ENCODE peak calls at places on chromosomes 7 and 10, in five cellular contexts. One of them, this sample, is unnamed.

GRCh38 chr7:138239244-138239643 is 163.0 kb downstream of the AKR1D1 start:
- DNase-seq in AG09309: no peak
- DNase-seq in PC-3: peak; percentile 23
- DNase-seq in A549: no peak
- DNase-seq in A673: no peak
- DNase-seq in this sample: no peak

GRCh38 chr7:69605070-69605469 is 6.8 kb downstream of the AUTS2 start:
- DNase-seq in AG09309: no peak
- DNase-seq in PC-3: no peak
- DNase-seq in A549: no peak
- DNase-seq in A673: no peak
- DNase-seq in this sample: no peak

GRCh38 chr10:52232561-52233350 is 81.3 kb upstream of the DKK1 start:
- DNase-seq in AG09309: no peak
- DNase-seq in PC-3: peak; percentile 46
- DNase-seq in A549: peak; percentile 7
- DNase-seq in A673: no peak
- DNase-seq in this sample: no peak

GRCh38 chr7:88758355-88759215 is 915 bp upstream of the ZNF804B start:
- DNase-seq in AG09309: no peak
- DNase-seq in PC-3: peak; percentile 6
- DNase-seq in A549: no peak
- DNase-seq in A673: peak; percentile 14
- DNase-seq in this sample: peak; percentile 6

GRCh38 chr10:117221156-117221711 is 19.7 kb upstream of the SLC18A2 start:
- DNase-seq in AG09309: no peak
- DNase-seq in PC-3: peak; percentile 77
- DNase-seq in A549: peak; percentile 97
- DNase-seq in A673: no peak
- DNase-seq in this sample: peak; percentile 31

GRCh38 chr7:139361523-139361922 is 1.8 kb downstream of the LUC7L2 start:
- DNase-seq in AG09309: no peak
- DNase-seq in PC-3: no peak
- DNase-seq in A549: no peak
- DNase-seq in A673: no peak
- DNase-seq in this sample: no peak

GRCh38 chr7:125670926-125671572 is 741.4 kb upstream of the POT1 start:
- DNase-seq in AG09309: no peak
- DNase-seq in PC-3: peak; percentile 37
- DNase-seq in A549: no peak
- DNase-seq in A673: peak; percentile 55
- DNase-seq in this sample: peak; percentile 20

GRCh38 chr7:4638781-4639575 is 43.1 kb upstream of the FOXK1 start:
- DNase-seq in AG09309: no peak
- DNase-seq in PC-3: no peak
- DNase-seq in A549: no peak
- DNase-seq in A673: no peak
- DNase-seq in this sample: no peak

GRCh38 chr10:125479059-125479458 is 203.9 kb downstream of the TEX36 start:
- DNase-seq in AG09309: no peak
- DNase-seq in PC-3: peak; percentile 83
- DNase-seq in A549: no peak
- DNase-seq in A673: no peak
- DNase-seq in this sample: peak; percentile 15

GRCh38 chr10:12839349-12839927 is 162.1 kb downstream of the CCDC3 start:
- DNase-seq in AG09309: no peak
- DNase-seq in PC-3: no peak
- DNase-seq in A549: no peak
- DNase-seq in A673: no peak
- DNase-seq in this sample: no peak

GRCh38 chr10:47364911-47365310 is 16.7 kb downstream of the RBP3 start:
- DNase-seq in AG09309: no peak
- DNase-seq in PC-3: no peak
- DNase-seq in A549: no peak
- DNase-seq in A673: no peak
- DNase-seq in this sample: no peak

GRCh38 chr10:114499630-114500190 is 95.4 kb upstream of the AFAP1L2 start:
- DNase-seq in AG09309: no peak
- DNase-seq in PC-3: peak; percentile 43
- DNase-seq in A549: no peak
- DNase-seq in A673: no peak
- DNase-seq in this sample: no peak

GRCh38 chr7:37928878-37929277 is 8.4 kb downstream of the EPDR1 start:
- DNase-seq in AG09309: no peak
- DNase-seq in PC-3: no peak
- DNase-seq in A549: no peak
- DNase-seq in A673: no peak
- DNase-seq in this sample: no peak

GRCh38 chr7:15915694-15916093 is 229.2 kb upstream of the MEOX2 start:
- DNase-seq in AG09309: no peak
- DNase-seq in PC-3: no peak
- DNase-seq in A549: no peak
- DNase-seq in A673: no peak
- DNase-seq in this sample: peak; percentile 26

GRCh38 chr7:78702770-78703169 is 750.7 kb downstream of the MAGI2 start:
- DNase-seq in AG09309: peak; percentile 91
- DNase-seq in PC-3: peak; percentile 96
- DNase-seq in A549: no peak
- DNase-seq in A673: no peak
- DNase-seq in this sample: peak; percentile 96

GRCh38 chr7:41977165-41977651 is 259.8 kb downstream of the GLI3 start:
- DNase-seq in AG09309: no peak
- DNase-seq in PC-3: peak; percentile 67
- DNase-seq in A549: peak; percentile 28
- DNase-seq in A673: peak; percentile 73
- DNase-seq in this sample: peak; percentile 78

GRCh38 chr7:150996289-150997074 is 5.7 kb downstream of the NOS3 start:
- DNase-seq in AG09309: no peak
- DNase-seq in PC-3: no peak
- DNase-seq in A549: no peak
- DNase-seq in A673: no peak
- DNase-seq in this sample: no peak

GRCh38 chr7:123260428-123260960 is 60.7 kb upstream of the SLC13A1 start:
- DNase-seq in AG09309: no peak
- DNase-seq in PC-3: no peak
- DNase-seq in A549: no peak
- DNase-seq in A673: no peak
- DNase-seq in this sample: no peak

GRCh38 chr10:48503293-48503911 is 101.5 kb downstream of the ARHGAP22 start:
- DNase-seq in AG09309: no peak
- DNase-seq in PC-3: no peak
- DNase-seq in A549: no peak
- DNase-seq in A673: no peak
- DNase-seq in this sample: no peak

GRCh38 chr10:48504141-48504885 is 100.6 kb downstream of the ARHGAP22 start:
- DNase-seq in AG09309: no peak
- DNase-seq in PC-3: no peak
- DNase-seq in A549: no peak
- DNase-seq in A673: no peak
- DNase-seq in this sample: no peak

GRCh38 chr10:48507494-48507893 is 97.4 kb downstream of the ARHGAP22 start:
- DNase-seq in AG09309: no peak
- DNase-seq in PC-3: no peak
- DNase-seq in A549: no peak
- DNase-seq in A673: no peak
- DNase-seq in this sample: no peak

GRCh38 chr10:48506147-48506917 is 98.5 kb downstream of the ARHGAP22 start:
- DNase-seq in AG09309: no peak
- DNase-seq in PC-3: peak; percentile 83
- DNase-seq in A549: peak; percentile 32
- DNase-seq in A673: peak; percentile 66
- DNase-seq in this sample: peak; percentile 33

GRCh38 chr10:48505394-48506112 is 99.3 kb downstream of the ARHGAP22 start:
- DNase-seq in AG09309: no peak
- DNase-seq in PC-3: no peak
- DNase-seq in A549: no peak
- DNase-seq in A673: no peak
- DNase-seq in this sample: no peak
- TF ChIP-seq CTCF in AG09309: no peak
- TF ChIP-seq CTCF in PC-3: peak; percentile 48
- TF ChIP-seq CTCF in A549: no peak
- TF ChIP-seq CTCF in A673: peak; percentile 37
- TF ChIP-seq CTCF in this sample: no peak

DNA sequence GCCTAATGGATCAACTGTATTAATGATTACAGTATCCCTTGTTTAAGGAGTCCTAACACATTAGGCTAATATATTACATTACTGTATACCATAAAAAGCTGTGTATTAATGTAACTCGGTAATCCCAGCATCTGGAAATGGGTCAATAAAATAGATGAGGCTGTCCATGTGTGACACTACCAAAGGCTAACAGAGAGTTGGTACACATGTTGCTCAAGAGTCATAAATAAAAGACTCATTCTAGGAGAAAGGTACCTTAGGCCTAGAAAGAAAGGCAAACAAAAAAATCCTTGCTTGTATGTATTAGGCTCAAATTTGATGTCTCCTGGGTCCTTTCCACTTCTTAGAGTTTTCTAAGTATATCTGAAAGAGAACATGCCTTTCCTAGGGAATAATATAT is 14.6 kb downstream of the MCMBP start:
- DNase-seq in AG09309: no peak
- DNase-seq in PC-3: no peak
- DNase-seq in A549: no peak
- DNase-seq in A673: no peak
- DNase-seq in this sample: peak; percentile 22
- H3K4me3 ChIP-seq in AG09309: no peak overlapping the region
- H3K4me3 ChIP-seq in PC-3: no peak overlapping the region
- H3K4me3 ChIP-seq in A549: no peak overlapping the region
- H3K4me3 ChIP-seq in A673: no peak overlapping the region
- H3K4me3 ChIP-seq in this sample: no peak overlapping the region

DNA sequence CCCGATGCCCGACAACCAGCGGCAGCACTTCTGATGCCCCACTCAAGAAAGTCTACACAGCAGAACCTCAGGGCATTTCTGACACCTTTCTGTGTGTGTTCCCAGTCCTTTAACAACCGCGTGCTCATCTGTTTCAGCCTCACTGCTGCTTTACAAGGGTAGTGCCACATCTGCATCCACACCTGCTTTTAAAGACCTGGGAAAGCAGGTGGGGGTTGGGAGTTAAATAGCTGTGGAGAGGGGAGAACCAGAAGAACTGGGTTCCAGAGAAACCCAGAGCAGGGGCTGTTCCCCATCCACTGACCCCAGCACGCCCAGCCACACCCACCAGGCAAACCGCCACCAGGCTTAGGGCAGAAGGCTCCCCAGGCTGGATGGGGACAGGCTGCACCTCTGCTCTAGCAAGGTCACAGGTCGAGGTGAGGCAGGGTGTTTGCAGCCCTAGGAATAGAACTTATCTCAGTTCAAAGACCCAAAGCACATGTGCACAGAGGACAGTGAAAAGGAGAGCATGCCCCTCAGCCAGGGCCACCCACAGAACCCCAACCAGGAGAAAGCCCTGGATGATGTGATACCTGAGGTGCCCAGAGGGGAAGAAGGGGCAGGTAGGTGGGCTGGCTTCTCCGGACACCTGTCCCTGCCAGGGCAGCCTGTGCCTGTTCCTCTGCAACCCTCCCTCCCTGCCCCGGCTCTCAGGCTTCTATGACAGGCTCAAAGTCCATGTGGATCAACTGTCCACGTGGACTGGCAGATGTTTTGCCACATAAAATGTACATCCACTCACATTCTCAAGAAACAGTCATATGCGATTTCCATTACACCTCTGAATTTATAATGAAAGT is 51.3 kb downstream of the COBL start:
- DNase-seq in AG09309: no peak
- DNase-seq in PC-3: no peak
- DNase-seq in A549: no peak
- DNase-seq in A673: no peak
- DNase-seq in this sample: no peak
- TF ChIP-seq CTCF in AG09309: no peak
- TF ChIP-seq CTCF in PC-3: no peak
- TF ChIP-seq CTCF in A549: no peak
- TF ChIP-seq CTCF in A673: no peak
- TF ChIP-seq CTCF in this sample: no peak

DNA sequence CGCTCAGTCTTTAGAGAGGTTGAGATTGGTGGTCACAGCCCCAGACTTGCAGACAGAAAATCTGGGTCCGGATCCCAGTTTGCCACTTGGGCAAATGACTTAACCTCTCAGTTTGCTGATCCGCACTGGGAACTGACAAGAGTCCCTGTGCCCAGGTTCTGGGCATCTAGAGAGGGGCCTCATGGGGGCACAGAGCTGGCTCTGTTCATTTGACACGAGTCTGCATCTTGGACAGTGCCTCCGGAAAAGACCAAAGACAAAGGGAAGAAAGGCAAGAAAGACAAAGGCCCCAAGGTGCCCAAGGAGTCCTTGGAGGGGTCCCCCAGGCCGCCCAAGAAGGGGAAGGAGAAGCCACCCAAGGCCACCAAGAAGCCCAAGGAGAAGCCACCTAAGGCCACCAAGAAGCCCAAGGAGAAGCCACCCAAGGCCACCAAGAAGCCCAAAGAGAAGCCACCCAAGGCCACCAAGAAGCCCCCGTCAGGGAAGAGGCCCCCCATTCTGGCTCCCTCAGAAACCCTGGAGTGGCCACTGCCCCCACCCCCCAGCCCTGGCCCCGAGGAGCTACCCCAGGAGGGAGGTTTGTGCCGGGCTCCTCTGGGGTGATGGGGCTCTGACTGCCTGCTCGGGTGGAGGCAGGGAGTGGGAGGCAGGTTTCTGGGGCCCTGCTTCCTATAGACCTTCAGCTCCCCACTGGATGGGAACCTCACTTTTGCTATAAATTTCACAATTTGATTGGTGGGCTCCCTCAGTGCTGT is 2.3 kb downstream of the AEBP1 start:
- DNase-seq in AG09309: no peak
- DNase-seq in PC-3: no peak
- DNase-seq in A549: no peak
- DNase-seq in A673: no peak
- DNase-seq in this sample: no peak
- H3K4me3 ChIP-seq in AG09309: peak overlapping the region; percentile 62
- H3K4me3 ChIP-seq in PC-3: no peak overlapping the region
- H3K4me3 ChIP-seq in A549: no peak overlapping the region
- H3K4me3 ChIP-seq in A673: no peak overlapping the region
- H3K4me3 ChIP-seq in this sample: no peak overlapping the region